ENCODE peak calls at places on chromosome 2, in five cellular contexts. E is A549, C is aorta, F is gastrocnemius medialis, M is HCT116. L is an unnamed sample.

GRCh38 chr2:231716641-231717280 is 8.4 kb downstream of the PTMA start:
- DNase-seq in F (no peak), C (no peak), M (no peak), E (no peak), L (no peak)

GRCh38 chr2:137928547-137929503 is 35.4 kb upstream of the HNMT start:
- DNase-seq in M (no peak), F (no peak), C (no peak), E (peak; percentile 43), L (no peak)

GRCh38 chr2:108637304-108637669 is 82.0 kb upstream of the RANBP2 start:
- DNase-seq in E (peak; percentile 32), F (peak; percentile 87), C (no peak), M (no peak), L (no peak)

GRCh38 chr2:46814160-46814559 is 101.4 kb downstream of the MCFD2 start:
- DNase-seq in F (peak; percentile 44), C (peak; percentile 91), E (no peak), M (no peak), L (no peak)

GRCh38 chr2:40440835-40441234 is 11.1 kb downstream of the SLC8A1 start:
- DNase-seq in E (no peak), M (no peak), C (no peak), F (no peak), L (no peak)

GRCh38 chr2:240205348-240205747 is 64.9 kb upstream of the OTOS start:
- DNase-seq in E (peak; percentile 45), F (peak; percentile 55), C (peak; percentile 71), M (no peak), L (peak; percentile 81)

GRCh38 chr2:120613742-120614481 is 121.8 kb upstream of the GLI2 start:
- DNase-seq in M (no peak), E (no peak), F (no peak), C (peak; percentile 87), L (no peak)

GRCh38 chr2:157246212-157247067 is 11.1 kb upstream of the GALNT5 start:
- DNase-seq in F (no peak), E (peak; percentile 63), C (no peak), M (peak; percentile 58), L (peak; percentile 95)

GRCh38 chr2:10333247-10333613 is 30.5 kb downstream of the HPCAL1 start:
- DNase-seq in F (no peak), E (no peak), C (peak; percentile 33), M (no peak), L (no peak)

GRCh38 chr2:66585616-66586015 is 150.7 kb downstream of the MEIS1 start:
- DNase-seq in F (no peak), M (no peak), E (no peak), C (no peak), L (no peak)

GRCh38 chr2:164369416-164369815 is 251.9 kb downstream of the GRB14 start:
- DNase-seq in F (no peak), C (no peak), M (no peak), E (no peak), L (no peak)

GRCh38 chr2:176111891-176112374 is 4.6 kb upstream of the HOXD10 start:
- DNase-seq in F (no peak), E (no peak), M (no peak), C (no peak), L (no peak)

GRCh38 chr2:86223098-86223681 is 23.9 kb downstream of the MRPL35 start:
- DNase-seq in E (no peak), F (no peak), M (no peak), C (peak; percentile 87), L (no peak)
- H3K27ac ChIP-seq in E (no peak overlapping the region), F (peak overlapping the region; percentile 26), M (no peak overlapping the region), C (peak overlapping the region; percentile 80), L (no peak overlapping the region)

DNA sequence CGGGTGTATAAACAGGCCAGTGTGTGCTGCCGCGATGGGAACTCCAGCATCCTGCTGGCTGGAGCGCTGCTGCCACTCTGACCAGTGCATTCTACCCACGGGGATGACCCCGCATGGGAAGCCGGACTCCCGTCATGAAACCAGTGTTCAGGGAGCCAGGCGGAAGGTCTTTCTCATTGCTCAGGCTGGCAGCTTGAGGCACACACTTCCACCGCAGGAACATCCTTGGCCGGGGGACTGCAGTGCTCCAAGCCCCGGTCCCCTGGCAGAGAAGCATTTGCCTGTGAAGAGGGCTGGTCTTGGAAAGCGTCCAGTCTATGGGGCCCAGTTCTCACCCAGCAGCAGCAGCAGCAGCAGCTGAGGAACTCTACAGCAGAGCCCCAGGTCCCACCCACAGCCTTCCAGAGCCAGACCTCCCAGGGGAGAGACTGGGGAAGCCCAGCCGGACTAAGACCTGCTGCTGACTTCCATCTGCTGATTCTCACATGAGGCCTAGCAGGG is 235.9 kb downstream of the KLHL29 start:
- DNase-seq in C (no peak), E (no peak), F (no peak), M (no peak), L (no peak)
- H3K27ac ChIP-seq in C (no peak overlapping the region), E (no peak overlapping the region), F (no peak overlapping the region), M (no peak overlapping the region), L (no peak overlapping the region)

GRCh38 chr2:128199141-128199540 is 108.1 kb downstream of the UGGT1 start:
- DNase-seq in M (no peak), C (no peak), E (no peak), F (no peak), L (no peak)

GRCh38 chr2:128195435-128195984 is 104.5 kb downstream of the UGGT1 start:
- DNase-seq in C (no peak), E (no peak), M (no peak), F (no peak), L (no peak)

GRCh38 chr2:128197059-128197458 is 106.1 kb downstream of the UGGT1 start:
- DNase-seq in M (no peak), C (no peak), E (no peak), F (no peak), L (no peak)

GRCh38 chr2:128198666-128199065 is 107.7 kb downstream of the UGGT1 start:
- DNase-seq in E (no peak), C (no peak), M (no peak), F (no peak), L (no peak)

GRCh38 chr2:128196026-128196822 is 105.2 kb downstream of the UGGT1 start:
- DNase-seq in E (no peak), M (no peak), F (no peak), C (no peak), L (no peak)
- H3K27ac ChIP-seq in E (no peak overlapping the region), M (no peak overlapping the region), F (no peak overlapping the region), C (no peak overlapping the region), L (no peak overlapping the region)

DNA sequence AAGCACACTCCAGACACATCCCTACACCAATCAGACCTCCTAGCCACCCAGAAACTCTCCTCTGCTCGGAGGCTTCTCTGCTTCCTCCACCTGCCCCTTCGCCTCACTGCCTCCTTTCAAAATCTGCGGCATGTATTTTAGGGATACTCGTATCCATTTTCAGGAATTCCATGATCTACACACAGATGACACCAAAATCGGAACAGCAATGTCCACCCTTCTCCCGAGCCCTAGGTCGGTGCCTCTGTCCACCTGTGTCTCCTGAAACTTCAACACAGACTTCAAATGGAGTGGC is 1.4 kb upstream of the SH3BP4 start:
- DNase-seq in F (no peak), M (no peak), C (no peak), E (no peak), L (no peak)
- H3K27ac ChIP-seq in F (no peak overlapping the region), M (no peak overlapping the region), C (no peak overlapping the region), E (peak overlapping the region; percentile 98), L (peak overlapping the region; percentile 71)

GRCh38 chr2:205982776-205983327 is 103.1 kb downstream of the INO80D start:
- DNase-seq in C (no peak), M (no peak), E (no peak), F (no peak), L (no peak)
- H3K27ac ChIP-seq in C (no peak overlapping the region), M (no peak overlapping the region), E (no peak overlapping the region), F (no peak overlapping the region), L (no peak overlapping the region)

DNA sequence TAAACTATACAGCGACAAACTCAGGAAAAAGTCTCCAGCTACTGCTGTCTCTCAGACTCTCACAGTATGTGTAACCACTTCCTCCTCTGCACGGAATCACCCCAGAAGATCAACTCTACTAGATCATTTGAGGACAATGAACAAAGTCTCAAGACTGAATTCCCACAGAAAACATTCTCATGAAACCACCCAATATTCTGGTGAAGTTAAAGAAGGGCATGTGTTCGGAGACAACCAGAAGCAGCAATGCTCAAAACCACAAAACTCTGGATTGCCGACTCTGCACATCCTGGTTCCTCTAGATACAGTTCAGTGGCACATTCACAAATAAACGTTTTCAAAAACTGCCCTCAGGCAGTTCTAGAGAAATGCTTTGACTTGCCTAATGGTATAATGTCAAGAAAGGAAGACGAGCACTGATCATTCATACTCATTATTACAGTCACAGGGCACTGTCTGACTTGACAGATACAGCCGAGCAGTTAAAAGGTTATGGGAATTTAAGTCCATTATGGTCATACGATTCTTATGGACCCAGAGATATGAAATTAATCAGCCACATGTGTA is 91.9 kb upstream of the STK17B start:
- DNase-seq in E (no peak), C (no peak), F (peak; percentile 23), M (no peak), L (peak; percentile 82)
- H3K27ac ChIP-seq in E (peak overlapping the region; percentile 21), C (no peak overlapping the region), F (no peak overlapping the region), M (no peak overlapping the region), L (peak overlapping the region; percentile 81)

DNA sequence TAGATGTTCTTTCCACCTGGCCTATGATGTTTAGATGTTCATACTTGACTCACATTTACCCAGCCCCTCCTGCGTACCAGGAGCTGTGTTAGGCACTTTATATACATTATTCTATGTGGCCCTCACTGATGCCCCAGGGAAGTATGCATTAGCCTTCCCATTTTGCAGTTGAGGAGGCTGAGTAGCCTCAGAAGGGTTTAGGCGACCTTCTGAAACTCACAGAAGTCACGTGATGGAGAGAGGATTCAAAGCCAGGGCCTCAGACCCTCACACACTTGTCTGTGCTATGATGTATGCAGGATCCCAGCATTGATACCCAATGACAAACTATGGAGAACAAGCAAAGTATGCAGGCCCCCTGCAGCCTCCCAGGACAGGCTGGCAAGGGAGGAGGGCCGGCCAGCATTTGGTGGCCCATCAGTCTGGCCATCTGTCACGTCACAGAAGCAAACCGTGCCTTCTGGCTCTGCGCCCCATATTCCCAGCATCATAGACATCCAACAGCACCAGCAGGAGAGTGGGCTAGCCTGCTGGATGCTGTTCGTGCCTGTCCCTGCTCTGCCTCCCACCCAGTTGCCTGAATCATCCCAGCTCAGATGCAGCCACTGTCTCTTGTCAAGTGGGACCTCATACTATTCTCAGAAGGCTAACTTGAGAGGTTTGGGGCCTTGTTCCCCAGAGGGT is 33.6 kb downstream of the EHD3 start:
- DNase-seq in C (no peak), E (no peak), F (no peak), M (no peak), L (no peak)
- H3K27ac ChIP-seq in C (no peak overlapping the region), E (no peak overlapping the region), F (no peak overlapping the region), M (no peak overlapping the region), L (no peak overlapping the region)

GRCh38 chr2:16202643-16203020 is 262.3 kb downstream of the MYCN start:
- DNase-seq in C (no peak), E (no peak), F (no peak), M (no peak), L (no peak)
- H3K27ac ChIP-seq in C (no peak overlapping the region), E (no peak overlapping the region), F (no peak overlapping the region), M (no peak overlapping the region), L (no peak overlapping the region)